ENCODE peak calls at places on chromosome 5, in nine cellular contexts. One of them, this sample, is unnamed. For H3K4me1, the result is how much of the 10 kb centered on the place peaks cover.

GRCh38 chr5:173163219-173163618 is 18.9 kb downstream of the BNIP1 start:
- DNase-seq in OCI-LY7: no peak
- DNase-seq in SJSA1: no peak
- DNase-seq in effector memory CD4-positive, alpha-beta T cell: no peak
- DNase-seq in stomach: no peak
- DNase-seq in pancreas: no peak
- DNase-seq in Caco-2: no peak
- DNase-seq in Panc1: no peak
- DNase-seq in heart right ventricle: peak
- DNase-seq in this sample: no peak

GRCh38 chr5:67983251-67983941 is 232.2 kb upstream of the PIK3R1 start:
- DNase-seq in OCI-LY7: no peak
- DNase-seq in SJSA1: peak
- DNase-seq in effector memory CD4-positive, alpha-beta T cell: no peak
- DNase-seq in stomach: no peak
- DNase-seq in pancreas: no peak
- DNase-seq in Caco-2: no peak
- DNase-seq in Panc1: peak
- DNase-seq in heart right ventricle: no peak
- DNase-seq in this sample: no peak

GRCh38 chr5:163790497-163790896 is 285.1 kb downstream of the MAT2B start:
- DNase-seq in OCI-LY7: no peak
- DNase-seq in SJSA1: no peak
- DNase-seq in effector memory CD4-positive, alpha-beta T cell: no peak
- DNase-seq in stomach: no peak
- DNase-seq in pancreas: no peak
- DNase-seq in Caco-2: no peak
- DNase-seq in Panc1: no peak
- DNase-seq in heart right ventricle: no peak
- DNase-seq in this sample: no peak

GRCh38 chr5:110899566-110900412 is 161.0 kb downstream of the SLC25A46 start:
- DNase-seq in OCI-LY7: no peak
- DNase-seq in SJSA1: peak
- DNase-seq in effector memory CD4-positive, alpha-beta T cell: no peak
- DNase-seq in stomach: no peak
- DNase-seq in pancreas: no peak
- DNase-seq in Caco-2: no peak
- DNase-seq in Panc1: no peak
- DNase-seq in heart right ventricle: no peak
- DNase-seq in this sample: no peak

GRCh38 chr5:113059232-113059805 is 82.7 kb downstream of the DCP2 start:
- DNase-seq in OCI-LY7: no peak
- DNase-seq in SJSA1: no peak
- DNase-seq in effector memory CD4-positive, alpha-beta T cell: no peak
- DNase-seq in stomach: no peak
- DNase-seq in pancreas: no peak
- DNase-seq in Caco-2: no peak
- DNase-seq in Panc1: no peak
- DNase-seq in heart right ventricle: peak
- DNase-seq in this sample: no peak

GRCh38 chr5:137126829-137127228 is 372.3 kb downstream of the SPOCK1 start:
- DNase-seq in OCI-LY7: no peak
- DNase-seq in SJSA1: no peak
- DNase-seq in effector memory CD4-positive, alpha-beta T cell: no peak
- DNase-seq in stomach: no peak
- DNase-seq in pancreas: no peak
- DNase-seq in Caco-2: no peak
- DNase-seq in Panc1: no peak
- DNase-seq in heart right ventricle: no peak
- DNase-seq in this sample: no peak

GRCh38 chr5:156326718-156327259 is at the start of gene SGCD:
- DNase-seq in OCI-LY7: no peak
- DNase-seq in SJSA1: no peak
- DNase-seq in effector memory CD4-positive, alpha-beta T cell: no peak
- DNase-seq in stomach: peak
- DNase-seq in pancreas: peak
- DNase-seq in Caco-2: no peak
- DNase-seq in Panc1: no peak
- DNase-seq in heart right ventricle: peak
- DNase-seq in this sample: peak

GRCh38 chr5:160315968-160316367 is 3.6 kb upstream of the CCNJL start:
- DNase-seq in OCI-LY7: peak
- DNase-seq in SJSA1: peak
- DNase-seq in effector memory CD4-positive, alpha-beta T cell: no peak
- DNase-seq in stomach: peak
- DNase-seq in pancreas: no peak
- DNase-seq in Caco-2: peak
- DNase-seq in Panc1: peak
- DNase-seq in heart right ventricle: no peak
- DNase-seq in this sample: no peak

GRCh38 chr5:69050214-69050613 is 43.6 kb upstream of the SLC30A5 start:
- DNase-seq in OCI-LY7: no peak
- DNase-seq in SJSA1: no peak
- DNase-seq in effector memory CD4-positive, alpha-beta T cell: no peak
- DNase-seq in stomach: no peak
- DNase-seq in pancreas: no peak
- DNase-seq in Caco-2: no peak
- DNase-seq in Panc1: no peak
- DNase-seq in heart right ventricle: no peak
- DNase-seq in this sample: no peak

GRCh38 chr5:6729400-6730310 is 16.4 kb downstream of the TENT4A start:
- DNase-seq in OCI-LY7: peak
- DNase-seq in SJSA1: no peak
- DNase-seq in effector memory CD4-positive, alpha-beta T cell: no peak
- DNase-seq in stomach: peak
- DNase-seq in pancreas: no peak
- DNase-seq in Caco-2: no peak
- DNase-seq in Panc1: no peak
- DNase-seq in heart right ventricle: no peak
- DNase-seq in this sample: no peak

GRCh38 chr5:125179617-125180016 is 433.2 kb upstream of the ZNF608 start:
- DNase-seq in OCI-LY7: no peak
- DNase-seq in SJSA1: no peak
- DNase-seq in effector memory CD4-positive, alpha-beta T cell: no peak
- DNase-seq in stomach: no peak
- DNase-seq in pancreas: no peak
- DNase-seq in Caco-2: no peak
- DNase-seq in Panc1: no peak
- DNase-seq in heart right ventricle: no peak
- DNase-seq in this sample: no peak

GRCh38 chr5:125037020-125037419 is 290.6 kb upstream of the ZNF608 start:
- DNase-seq in OCI-LY7: peak
- DNase-seq in SJSA1: no peak
- DNase-seq in effector memory CD4-positive, alpha-beta T cell: no peak
- DNase-seq in stomach: no peak
- DNase-seq in pancreas: no peak
- DNase-seq in Caco-2: no peak
- DNase-seq in Panc1: no peak
- DNase-seq in heart right ventricle: no peak
- DNase-seq in this sample: no peak

GRCh38 chr5:147234825-147235635 is at the start of gene STK32A:
- DNase-seq in OCI-LY7: no peak
- DNase-seq in SJSA1: peak
- DNase-seq in effector memory CD4-positive, alpha-beta T cell: no peak
- DNase-seq in stomach: peak
- DNase-seq in pancreas: peak
- DNase-seq in Caco-2: peak
- DNase-seq in Panc1: no peak
- DNase-seq in heart right ventricle: no peak
- DNase-seq in this sample: peak

GRCh38 chr5:180982008-180982741 is 6.5 kb upstream of the BTNL3 start:
- DNase-seq in OCI-LY7: no peak
- DNase-seq in SJSA1: no peak
- DNase-seq in effector memory CD4-positive, alpha-beta T cell: no peak
- DNase-seq in stomach: no peak
- DNase-seq in pancreas: no peak
- DNase-seq in Caco-2: no peak
- DNase-seq in Panc1: no peak
- DNase-seq in heart right ventricle: no peak
- DNase-seq in this sample: no peak

GRCh38 chr5:115842089-115842881 is 550 bp downstream of the AP3S1 start:
- DNase-seq in OCI-LY7: peak
- DNase-seq in SJSA1: peak
- DNase-seq in effector memory CD4-positive, alpha-beta T cell: no peak
- DNase-seq in stomach: no peak
- DNase-seq in pancreas: no peak
- DNase-seq in Caco-2: peak
- DNase-seq in Panc1: no peak
- DNase-seq in heart right ventricle: no peak
- DNase-seq in this sample: no peak

DNA sequence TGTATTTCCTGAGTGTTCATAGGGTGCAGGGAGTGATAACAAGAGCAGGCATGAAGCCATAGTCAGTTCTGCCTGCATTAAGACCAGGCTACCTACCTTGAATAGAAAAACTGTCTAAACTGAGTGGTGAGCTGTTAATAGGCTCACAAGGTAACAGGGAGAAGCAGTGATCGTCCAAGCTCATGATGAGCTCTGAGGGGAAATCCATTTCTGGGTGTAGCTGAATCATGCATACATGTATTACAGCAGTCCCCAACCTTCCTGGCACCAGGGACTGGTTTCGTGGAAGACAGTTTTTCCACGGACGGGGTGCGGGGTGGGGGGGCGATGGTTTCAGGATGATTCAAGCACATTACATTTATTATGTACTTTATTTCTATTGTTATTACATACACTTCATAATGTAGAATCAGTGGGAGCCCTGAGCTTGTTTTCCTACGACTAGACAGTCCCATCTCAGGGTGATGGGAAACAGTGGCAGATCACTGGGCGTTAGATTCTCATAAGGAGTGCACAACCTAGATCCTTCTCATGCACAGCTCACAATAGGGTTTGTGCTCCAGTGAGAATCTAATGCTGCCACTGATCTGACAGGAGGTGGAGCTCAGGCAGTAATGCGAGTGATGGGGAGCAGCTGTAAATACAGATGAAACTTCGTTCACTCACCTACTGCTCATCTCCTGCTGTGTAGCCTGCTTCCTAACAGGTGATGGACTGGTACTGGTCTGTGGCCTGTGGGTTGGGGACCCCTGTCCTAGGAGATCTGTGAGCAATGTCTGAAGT is 100.0 kb upstream of the IL6ST start:
- DNase-seq in OCI-LY7: no peak
- DNase-seq in SJSA1: no peak
- DNase-seq in effector memory CD4-positive, alpha-beta T cell: peak
- DNase-seq in stomach: no peak
- DNase-seq in pancreas: no peak
- DNase-seq in Caco-2: no peak
- DNase-seq in Panc1: no peak
- DNase-seq in heart right ventricle: no peak
- DNase-seq in this sample: no peak
- H3K4me1 ChIP-seq in OCI-LY7: under half
- H3K4me1 ChIP-seq in SJSA1: under half
- H3K4me1 ChIP-seq in effector memory CD4-positive, alpha-beta T cell: under half
- H3K4me1 ChIP-seq in stomach: under half
- H3K4me1 ChIP-seq in pancreas: under half
- H3K4me1 ChIP-seq in Caco-2: under half
- H3K4me1 ChIP-seq in Panc1: under half
- H3K4me1 ChIP-seq in heart right ventricle: under half
- H3K4me1 ChIP-seq in this sample: under half

GRCh38 chr5:154861946-154862345 is 3.5 kb downstream of the CNOT8 start:
- DNase-seq in OCI-LY7: no peak
- DNase-seq in SJSA1: no peak
- DNase-seq in effector memory CD4-positive, alpha-beta T cell: no peak
- DNase-seq in stomach: no peak
- DNase-seq in pancreas: no peak
- DNase-seq in Caco-2: no peak
- DNase-seq in Panc1: no peak
- DNase-seq in heart right ventricle: no peak
- DNase-seq in this sample: no peak

GRCh38 chr5:154858972-154859950 is 834 bp downstream of the CNOT8 start:
- DNase-seq in OCI-LY7: peak
- DNase-seq in SJSA1: peak
- DNase-seq in effector memory CD4-positive, alpha-beta T cell: no peak
- DNase-seq in stomach: no peak
- DNase-seq in pancreas: no peak
- DNase-seq in Caco-2: no peak
- DNase-seq in Panc1: no peak
- DNase-seq in heart right ventricle: no peak
- DNase-seq in this sample: no peak

GRCh38 chr5:154860123-154860522 is 1.7 kb downstream of the CNOT8 start:
- DNase-seq in OCI-LY7: peak
- DNase-seq in SJSA1: no peak
- DNase-seq in effector memory CD4-positive, alpha-beta T cell: no peak
- DNase-seq in stomach: no peak
- DNase-seq in pancreas: no peak
- DNase-seq in Caco-2: no peak
- DNase-seq in Panc1: no peak
- DNase-seq in heart right ventricle: no peak
- DNase-seq in this sample: no peak

GRCh38 chr5:154862766-154863165 is 4.3 kb downstream of the CNOT8 start:
- DNase-seq in OCI-LY7: no peak
- DNase-seq in SJSA1: no peak
- DNase-seq in effector memory CD4-positive, alpha-beta T cell: no peak
- DNase-seq in stomach: no peak
- DNase-seq in pancreas: no peak
- DNase-seq in Caco-2: no peak
- DNase-seq in Panc1: no peak
- DNase-seq in heart right ventricle: no peak
- DNase-seq in this sample: peak

GRCh38 chr5:154860765-154861164 is 2.3 kb downstream of the CNOT8 start:
- DNase-seq in OCI-LY7: peak
- DNase-seq in SJSA1: no peak
- DNase-seq in effector memory CD4-positive, alpha-beta T cell: no peak
- DNase-seq in stomach: no peak
- DNase-seq in pancreas: no peak
- DNase-seq in Caco-2: no peak
- DNase-seq in Panc1: no peak
- DNase-seq in heart right ventricle: no peak
- DNase-seq in this sample: no peak
- H3K4me1 ChIP-seq in OCI-LY7: under half
- H3K4me1 ChIP-seq in SJSA1: under half
- H3K4me1 ChIP-seq in effector memory CD4-positive, alpha-beta T cell: under half
- H3K4me1 ChIP-seq in stomach: half or more
- H3K4me1 ChIP-seq in pancreas: under half
- H3K4me1 ChIP-seq in Caco-2: under half
- H3K4me1 ChIP-seq in Panc1: under half
- H3K4me1 ChIP-seq in heart right ventricle: under half
- H3K4me1 ChIP-seq in this sample: under half

GRCh38 chr5:10699281-10699874 is 61.7 kb downstream of the DAP start:
- DNase-seq in OCI-LY7: peak
- DNase-seq in SJSA1: no peak
- DNase-seq in effector memory CD4-positive, alpha-beta T cell: no peak
- DNase-seq in stomach: no peak
- DNase-seq in pancreas: no peak
- DNase-seq in Caco-2: no peak
- DNase-seq in Panc1: no peak
- DNase-seq in heart right ventricle: no peak
- DNase-seq in this sample: no peak
- H3K4me1 ChIP-seq in OCI-LY7: half or more
- H3K4me1 ChIP-seq in SJSA1: under half
- H3K4me1 ChIP-seq in effector memory CD4-positive, alpha-beta T cell: under half
- H3K4me1 ChIP-seq in stomach: half or more
- H3K4me1 ChIP-seq in pancreas: half or more
- H3K4me1 ChIP-seq in Caco-2: under half
- H3K4me1 ChIP-seq in Panc1: under half
- H3K4me1 ChIP-seq in heart right ventricle: under half
- H3K4me1 ChIP-seq in this sample: under half

DNA sequence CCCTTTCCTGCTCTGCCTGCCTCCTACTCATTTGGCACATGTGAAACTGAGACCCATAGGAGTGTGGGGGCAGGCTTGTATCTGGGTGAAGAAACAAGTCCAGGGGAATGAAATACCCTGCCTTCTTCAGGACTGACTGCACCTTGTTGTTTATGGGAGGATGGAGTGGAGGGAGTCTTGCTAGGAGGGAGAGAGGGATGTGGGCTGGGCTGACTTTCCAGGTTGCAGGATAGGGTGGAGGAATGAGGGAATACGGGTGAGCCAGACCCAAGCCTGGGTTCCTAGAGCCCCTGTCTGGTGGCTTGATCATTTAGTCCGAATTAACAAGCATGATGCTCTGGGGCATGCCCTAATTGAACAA is 3.3 kb downstream of the CXXC5 start:
- DNase-seq in OCI-LY7: no peak
- DNase-seq in SJSA1: no peak
- DNase-seq in effector memory CD4-positive, alpha-beta T cell: no peak
- DNase-seq in stomach: no peak
- DNase-seq in pancreas: no peak
- DNase-seq in Caco-2: no peak
- DNase-seq in Panc1: peak
- DNase-seq in heart right ventricle: no peak
- DNase-seq in this sample: no peak
- H3K4me1 ChIP-seq in OCI-LY7: half or more
- H3K4me1 ChIP-seq in SJSA1: half or more
- H3K4me1 ChIP-seq in effector memory CD4-positive, alpha-beta T cell: under half
- H3K4me1 ChIP-seq in stomach: half or more
- H3K4me1 ChIP-seq in pancreas: half or more
- H3K4me1 ChIP-seq in Caco-2: half or more
- H3K4me1 ChIP-seq in Panc1: half or more
- H3K4me1 ChIP-seq in heart right ventricle: half or more
- H3K4me1 ChIP-seq in this sample: half or more

This sample was measured in ascending aorta.